ENCODE peak calls at places on chromosome 9, in six cellular contexts. H is OCI-LY7, Y is astrocyte of the cerebellum, P is B cell, N is BE2C, Q is fibroblast of pulmonary artery. A is an unnamed sample.

GRCh38 chr9:82940386-82940785 is 122.6 kb downstream of the RASEF start:
- DNase-seq in Q (no peak), Y (no peak), P (no peak), H (no peak), N (no peak), A (no peak)

GRCh38 chr9:26341545-26341944 is 551.1 kb downstream of the CAAP1 start:
- DNase-seq in Y (no peak), N (no peak), H (no peak), P (no peak), Q (no peak), A (no peak)

GRCh38 chr9:72473474-72474241 is 47.8 kb upstream of the TMC1 start:
- DNase-seq in P (no peak), H (no peak), Y (no peak), N (no peak), Q (peak), A (no peak)

GRCh38 chr9:91391426-91392217 is 29.9 kb upstream of the AUH start:
- DNase-seq in H (no peak), P (no peak), N (no peak), Q (no peak), Y (no peak), A (no peak)

GRCh38 chr9:125241000-125241862 is at the start of gene HSPA5:
- DNase-seq in Y (peak), Q (peak), P (peak), N (peak), H (peak), A (peak)

GRCh38 chr9:112061152-112061740 is 113.9 kb downstream of the SUSD1 start:
- DNase-seq in Q (peak), Y (peak), H (no peak), P (peak), N (peak), A (no peak)

GRCh38 chr9:27765931-27766835 is 192.9 kb upstream of the C9orf72 start:
- DNase-seq in N (no peak), Q (no peak), P (no peak), H (no peak), Y (peak), A (no peak)

GRCh38 chr9:37969130-37969529 is 65.2 kb upstream of the SLC25A51 start:
- DNase-seq in H (no peak), Y (no peak), Q (peak), N (no peak), P (no peak), A (peak)

DNA sequence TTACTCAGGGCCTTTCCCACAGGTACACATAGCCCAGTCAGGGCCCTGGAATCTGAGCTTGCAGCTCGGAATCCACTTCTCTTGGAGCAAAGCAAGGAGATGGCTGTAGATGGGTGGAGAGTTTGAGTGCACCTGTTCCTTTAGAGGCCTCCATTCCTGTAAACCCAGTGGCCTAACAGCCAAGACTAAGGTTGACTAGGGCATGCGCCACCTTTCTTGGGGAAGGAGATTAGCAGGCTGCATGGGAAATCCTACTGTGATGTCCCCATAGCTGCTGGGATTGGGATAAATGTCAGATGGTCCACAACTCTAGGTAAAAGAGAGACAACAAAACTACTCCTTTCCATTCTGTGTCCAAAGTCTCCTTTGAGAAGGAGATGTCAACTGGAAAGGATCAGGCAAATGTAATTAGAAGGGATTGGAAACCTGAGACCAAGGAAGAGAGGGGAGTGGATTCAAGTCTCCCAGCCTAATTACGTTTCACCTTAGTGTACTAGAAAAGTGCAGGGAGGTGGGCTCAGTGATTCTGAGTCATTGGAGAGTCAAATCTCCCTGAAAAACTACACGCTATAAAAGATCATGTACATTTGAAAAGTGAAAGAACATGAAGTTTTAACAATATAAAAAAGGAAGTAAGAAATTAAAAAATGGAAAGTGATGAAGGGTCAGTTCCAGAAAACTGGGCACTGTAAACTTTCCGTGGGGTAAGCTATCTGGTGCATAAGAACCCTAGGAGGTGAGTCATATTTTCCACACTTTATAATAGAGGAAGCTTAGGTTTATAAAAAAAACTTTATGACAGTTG is 104.2 kb downstream of the SEC61B start:
- DNase-seq in Y (no peak), N (no peak), Q (no peak), P (no peak), H (no peak), A (no peak)
- TF ChIP-seq CTCF in Y (no peak), N (no peak), Q (no peak), P (no peak), H (peak), A (peak)

GRCh38 chr9:98992885-98993569 is 49.3 kb downstream of the COL15A1 start:
- DNase-seq in H (no peak), Q (no peak), P (peak), N (no peak), Y (no peak), A (no peak)
- TF ChIP-seq CTCF in H (no peak), Q (no peak), P (no peak), N (no peak), Y (no peak), A (no peak)

DNA sequence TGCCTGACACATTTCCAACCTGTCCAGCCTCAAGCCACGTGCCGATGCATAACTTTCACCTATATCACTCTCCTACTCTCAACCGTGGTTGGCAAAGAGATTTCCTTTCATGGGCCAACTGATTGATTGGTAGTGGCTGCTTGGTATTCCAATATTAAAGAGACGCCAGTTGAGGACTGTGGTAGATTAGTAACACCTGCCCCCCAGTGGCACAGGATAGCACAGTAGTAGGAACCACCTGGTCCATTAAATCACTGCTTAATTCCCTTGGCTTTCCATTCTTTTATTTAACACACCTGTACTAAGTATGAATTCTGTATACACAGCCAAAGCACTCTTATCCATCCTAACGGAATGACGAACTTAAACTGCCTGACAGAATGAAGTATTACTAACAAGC is 19.1 kb upstream of the FOXB2 start:
- DNase-seq in N (no peak), Y (no peak), P (no peak), H (no peak), Q (no peak), A (no peak)
- TF ChIP-seq CTCF in N (peak), Y (no peak), P (no peak), H (no peak), Q (no peak), A (no peak)

GRCh38 chr9:116605060-116605459 is 82.0 kb upstream of the TRIM32 start:
- DNase-seq in Q (no peak), H (no peak), P (no peak), N (no peak), Y (no peak), A (no peak)

GRCh38 chr9:116596646-116597045 is 90.5 kb upstream of the TRIM32 start:
- DNase-seq in Q (no peak), N (no peak), P (no peak), H (no peak), Y (no peak), A (no peak)

GRCh38 chr9:116594552-116594951 is 92.6 kb upstream of the TRIM32 start:
- DNase-seq in N (no peak), P (no peak), Y (no peak), H (no peak), Q (peak), A (no peak)

DNA sequence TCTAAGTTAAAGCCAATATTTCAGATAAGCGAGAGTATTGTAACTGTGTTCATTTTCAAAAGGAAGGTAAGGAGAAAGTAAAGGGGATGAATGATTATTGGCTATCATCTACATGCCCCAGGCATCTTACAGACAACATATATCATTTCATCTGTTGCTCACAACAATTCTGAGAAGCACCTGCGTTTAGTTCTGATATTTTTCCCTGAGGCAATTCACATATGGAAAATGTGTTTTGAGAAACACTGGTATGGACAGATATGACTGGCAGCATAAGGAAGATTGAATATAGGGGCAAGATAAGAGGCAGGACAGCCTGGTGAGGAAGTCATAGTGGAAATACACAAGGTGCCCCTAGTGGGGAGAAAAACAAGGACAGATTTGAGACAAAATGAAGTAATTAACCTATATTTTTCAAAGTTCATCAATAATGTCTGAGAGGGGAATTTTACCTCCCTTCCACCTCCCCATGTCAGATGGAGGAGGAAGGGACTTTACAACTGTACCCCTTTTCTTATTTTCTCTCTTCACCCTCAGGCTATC is 87.7 kb upstream of the TRIM32 start:
- DNase-seq in Y (no peak), Q (no peak), N (no peak), H (no peak), P (no peak), A (no peak)
- TF ChIP-seq CTCF in Y (peak), Q (no peak), N (peak), H (peak), P (no peak), A (peak)

GRCh38 chr9:117354252-117354847 is 60.5 kb downstream of the ASTN2 start:
- DNase-seq in H (no peak), N (no peak), P (no peak), Y (no peak), Q (no peak), A (no peak)
- TF ChIP-seq CTCF in H (no peak), N (peak), P (no peak), Y (no peak), Q (no peak), A (no peak)

DNA sequence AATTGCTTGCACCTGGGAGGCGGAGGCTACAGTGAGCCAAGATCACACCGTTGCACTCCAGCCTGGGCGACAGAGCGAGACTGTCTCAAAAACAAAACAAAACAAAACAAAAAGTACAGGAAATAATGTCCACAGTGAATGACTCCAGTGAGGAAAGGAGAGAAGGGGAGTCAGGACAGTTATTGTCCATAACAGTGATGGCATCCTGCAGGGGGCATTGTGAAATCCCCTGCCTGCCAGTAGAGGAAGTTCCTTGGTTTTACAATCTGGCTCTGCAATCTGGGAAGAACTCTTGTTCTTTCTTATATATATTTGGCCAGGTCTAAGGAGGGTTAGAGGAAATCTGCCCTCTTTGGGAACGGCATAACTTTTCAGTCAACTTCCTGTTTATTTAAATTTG is 8.2 kb downstream of the SH3GL2 start:
- DNase-seq in P (no peak), Y (no peak), N (no peak), H (no peak), Q (no peak), A (no peak)
- TF ChIP-seq CTCF in P (no peak), Y (no peak), N (peak), H (no peak), Q (no peak), A (no peak)